ENCODE peak calls at places on chromosomes 13 and 19, in five cellular contexts. One of them, this sample, is unnamed.

GRCh38 chr19:47778089-47778953 is at the start of gene SELENOW:
- DNase-seq in pancreas: peak; percentile 79
- DNase-seq in fibroblast of lung: peak; percentile 71
- DNase-seq in heart left ventricle: peak; percentile 80
- DNase-seq in breast epithelium: peak; percentile 82
- DNase-seq in this sample: peak; percentile 88

GRCh38 chr13:89375839-89376238 is 1704.7 kb downstream of the SLITRK5 start:
- DNase-seq in pancreas: no peak
- DNase-seq in fibroblast of lung: peak; percentile 79
- DNase-seq in breast epithelium: no peak
- DNase-seq in heart left ventricle: no peak
- DNase-seq in this sample: no peak

GRCh38 chr13:23984541-23984940 is 87.2 kb upstream of the C1QTNF9B start:
- DNase-seq in fibroblast of lung: peak; percentile 56
- DNase-seq in pancreas: peak; percentile 51
- DNase-seq in heart left ventricle: no peak
- DNase-seq in breast epithelium: peak; percentile 60
- DNase-seq in this sample: no peak

GRCh38 chr13:63631006-63631405 is 2215.4 kb upstream of the PCDH20 start:
- DNase-seq in pancreas: no peak
- DNase-seq in breast epithelium: no peak
- DNase-seq in heart left ventricle: no peak
- DNase-seq in fibroblast of lung: no peak
- DNase-seq in this sample: no peak

GRCh38 chr19:16736709-16737108 is 17.1 kb downstream of the NWD1 start:
- DNase-seq in heart left ventricle: no peak
- DNase-seq in fibroblast of lung: peak; percentile 10
- DNase-seq in pancreas: no peak
- DNase-seq in breast epithelium: no peak
- DNase-seq in this sample: no peak

GRCh38 chr19:28956421-28956820 is 256.5 kb downstream of the UQCRFS1 start:
- DNase-seq in pancreas: no peak
- DNase-seq in fibroblast of lung: no peak
- DNase-seq in breast epithelium: no peak
- DNase-seq in heart left ventricle: no peak
- DNase-seq in this sample: no peak

GRCh38 chr19:14950421-14950820 is 9.1 kb downstream of the OR7C2 start:
- DNase-seq in fibroblast of lung: no peak
- DNase-seq in heart left ventricle: no peak
- DNase-seq in pancreas: no peak
- DNase-seq in breast epithelium: no peak
- DNase-seq in this sample: no peak

GRCh38 chr13:33665776-33666175 is 152.2 kb upstream of the RFC3 start:
- DNase-seq in pancreas: no peak
- DNase-seq in breast epithelium: no peak
- DNase-seq in fibroblast of lung: no peak
- DNase-seq in heart left ventricle: no peak
- DNase-seq in this sample: no peak

GRCh38 chr13:111043575-111043982 is 71.5 kb upstream of the ARHGEF7 start:
- DNase-seq in pancreas: no peak
- DNase-seq in breast epithelium: no peak
- DNase-seq in heart left ventricle: peak; percentile 73
- DNase-seq in fibroblast of lung: no peak
- DNase-seq in this sample: no peak

GRCh38 chr19:15551183-15552004 is 43.1 kb downstream of the CYP4F22 start:
- DNase-seq in fibroblast of lung: no peak
- DNase-seq in heart left ventricle: peak; percentile 35
- DNase-seq in breast epithelium: no peak
- DNase-seq in pancreas: peak; percentile 21
- DNase-seq in this sample: peak; percentile 19

GRCh38 chr13:95603887-95604533 is 40.5 kb downstream of the DZIP1 start:
- DNase-seq in breast epithelium: no peak
- DNase-seq in pancreas: peak; percentile 62
- DNase-seq in heart left ventricle: no peak
- DNase-seq in fibroblast of lung: peak; percentile 80
- DNase-seq in this sample: peak; percentile 24

GRCh38 chr13:42996584-42996983 is 4.5 kb upstream of the EPSTI1 start:
- DNase-seq in fibroblast of lung: peak; percentile 82
- DNase-seq in breast epithelium: no peak
- DNase-seq in heart left ventricle: no peak
- DNase-seq in pancreas: no peak
- DNase-seq in this sample: no peak

GRCh38 chr13:59345316-59345715 is 818.4 kb downstream of the DIAPH3 start:
- DNase-seq in fibroblast of lung: peak; percentile 11
- DNase-seq in heart left ventricle: peak; percentile 93
- DNase-seq in pancreas: peak; percentile 53
- DNase-seq in breast epithelium: no peak
- DNase-seq in this sample: no peak

GRCh38 chr13:113586661-113587479 is 2.3 kb downstream of the TFDP1 start:
- DNase-seq in fibroblast of lung: no peak
- DNase-seq in breast epithelium: peak; percentile 27
- DNase-seq in heart left ventricle: no peak
- DNase-seq in pancreas: no peak
- DNase-seq in this sample: peak; percentile 25

GRCh38 chr13:96091164-96091931 is 1.4 kb downstream of the HS6ST3 start:
- DNase-seq in heart left ventricle: no peak
- DNase-seq in breast epithelium: no peak
- DNase-seq in pancreas: peak; percentile 41
- DNase-seq in fibroblast of lung: peak; percentile 5
- DNase-seq in this sample: no peak

GRCh38 chr19:33273881-33274662 is 28.3 kb downstream of the CEBPA start:
- DNase-seq in heart left ventricle: peak; percentile 57
- DNase-seq in pancreas: no peak
- DNase-seq in breast epithelium: peak; percentile 65
- DNase-seq in fibroblast of lung: peak; percentile 88
- DNase-seq in this sample: no peak

GRCh38 chr13:77093735-77094134 is 66.8 kb upstream of the FBXL3 start:
- DNase-seq in pancreas: no peak
- DNase-seq in heart left ventricle: no peak
- DNase-seq in fibroblast of lung: no peak
- DNase-seq in breast epithelium: no peak
- DNase-seq in this sample: no peak

GRCh38 chr13:53138369-53139036 is 109.9 kb downstream of the OLFM4 start:
- DNase-seq in breast epithelium: no peak
- DNase-seq in heart left ventricle: no peak
- DNase-seq in fibroblast of lung: no peak
- DNase-seq in pancreas: no peak
- DNase-seq in this sample: no peak

GRCh38 chr13:110644892-110645521 is 29.7 kb downstream of the NAXD start:
- DNase-seq in breast epithelium: peak; percentile 73
- DNase-seq in pancreas: peak; percentile 46
- DNase-seq in fibroblast of lung: peak; percentile 76
- DNase-seq in heart left ventricle: peak; percentile 59
- DNase-seq in this sample: peak; percentile 78

GRCh38 chr13:32063622-32064233 is 32.2 kb downstream of the FRY start:
- DNase-seq in pancreas: no peak
- DNase-seq in breast epithelium: no peak
- DNase-seq in heart left ventricle: no peak
- DNase-seq in fibroblast of lung: no peak
- DNase-seq in this sample: no peak

GRCh38 chr19:47002106-47002766 is 17.4 kb upstream of the NPAS1 start:
- DNase-seq in fibroblast of lung: no peak
- DNase-seq in pancreas: no peak
- DNase-seq in breast epithelium: no peak
- DNase-seq in heart left ventricle: no peak
- DNase-seq in this sample: no peak

GRCh38 chr19:49149652-49150105 is 5.5 kb downstream of the HRC start:
- DNase-seq in fibroblast of lung: peak; percentile 82
- DNase-seq in breast epithelium: peak; percentile 68
- DNase-seq in heart left ventricle: peak; percentile 76
- DNase-seq in pancreas: peak; percentile 69
- DNase-seq in this sample: peak; percentile 75

GRCh38 chr13:25232937-25233515 is 54.3 kb downstream of the MTMR6 start:
- DNase-seq in breast epithelium: no peak
- DNase-seq in fibroblast of lung: peak; percentile 6
- DNase-seq in pancreas: no peak
- DNase-seq in heart left ventricle: no peak
- DNase-seq in this sample: no peak

GRCh38 chr13:60120617-60121016 is 43.1 kb downstream of the DIAPH3 start:
- DNase-seq in pancreas: no peak
- DNase-seq in heart left ventricle: no peak
- DNase-seq in fibroblast of lung: no peak
- DNase-seq in breast epithelium: no peak
- DNase-seq in this sample: no peak

GRCh38 chr13:107466326-107466725 is 749.0 kb downstream of the LIG4 start:
- DNase-seq in fibroblast of lung: peak; percentile 88
- DNase-seq in pancreas: no peak
- DNase-seq in breast epithelium: no peak
- DNase-seq in heart left ventricle: no peak
- DNase-seq in this sample: no peak

GRCh38 chr19:38710416-38710702 is 33.9 kb downstream of the CAPN12 start:
- DNase-seq in fibroblast of lung: no peak
- DNase-seq in breast epithelium: no peak
- DNase-seq in pancreas: no peak
- DNase-seq in heart left ventricle: no peak
- DNase-seq in this sample: no peak

GRCh38 chr19:33470686-33471085 is 50.9 kb downstream of the PEPD start:
- DNase-seq in pancreas: no peak
- DNase-seq in breast epithelium: no peak
- DNase-seq in fibroblast of lung: no peak
- DNase-seq in heart left ventricle: no peak
- DNase-seq in this sample: no peak

GRCh38 chr19:3451451-3451866 is 28.9 kb downstream of the SMIM24 start:
- DNase-seq in fibroblast of lung: no peak
- DNase-seq in breast epithelium: no peak
- DNase-seq in heart left ventricle: no peak
- DNase-seq in pancreas: no peak
- DNase-seq in this sample: no peak

GRCh38 chr19:14146789-14147216 is 10.4 kb upstream of the ASF1B start:
- DNase-seq in pancreas: no peak
- DNase-seq in heart left ventricle: no peak
- DNase-seq in breast epithelium: no peak
- DNase-seq in fibroblast of lung: peak; percentile 81
- DNase-seq in this sample: no peak

GRCh38 chr13:41675306-41675705 is 218.0 kb downstream of the RGCC start:
- DNase-seq in breast epithelium: no peak
- DNase-seq in pancreas: no peak
- DNase-seq in fibroblast of lung: peak; percentile 23
- DNase-seq in heart left ventricle: no peak
- DNase-seq in this sample: no peak

GRCh38 chr19:49249933-49250332 is 75.1 kb downstream of the SLC6A16 start:
- DNase-seq in fibroblast of lung: no peak
- DNase-seq in pancreas: no peak
- DNase-seq in breast epithelium: no peak
- DNase-seq in heart left ventricle: no peak
- DNase-seq in this sample: no peak

GRCh38 chr19:46118136-46118535 is 6.4 kb downstream of the IGFL3 start:
- DNase-seq in pancreas: no peak
- DNase-seq in heart left ventricle: no peak
- DNase-seq in fibroblast of lung: peak; percentile 80
- DNase-seq in breast epithelium: no peak
- DNase-seq in this sample: no peak

GRCh38 chr13:60000081-60000480 is 163.6 kb downstream of the DIAPH3 start:
- DNase-seq in breast epithelium: no peak
- DNase-seq in heart left ventricle: no peak
- DNase-seq in fibroblast of lung: peak; percentile 28
- DNase-seq in pancreas: no peak
- DNase-seq in this sample: no peak

GRCh38 chr19:6911523-6911922 is 24.1 kb downstream of the ADGRE1 start:
- DNase-seq in heart left ventricle: no peak
- DNase-seq in pancreas: no peak
- DNase-seq in fibroblast of lung: no peak
- DNase-seq in breast epithelium: no peak
- DNase-seq in this sample: no peak
- H3K27ac ChIP-seq in heart left ventricle: no peak overlapping the region
- H3K27ac ChIP-seq in pancreas: no peak overlapping the region
- H3K27ac ChIP-seq in fibroblast of lung: no peak overlapping the region
- H3K27ac ChIP-seq in breast epithelium: no peak overlapping the region
- H3K27ac ChIP-seq in this sample: no peak overlapping the region

GRCh38 chr19:18941628-18942354 is 774 bp upstream of the HOMER3 start:
- DNase-seq in heart left ventricle: no peak
- DNase-seq in breast epithelium: no peak
- DNase-seq in pancreas: no peak
- DNase-seq in fibroblast of lung: no peak
- DNase-seq in this sample: no peak
- H3K4me3 ChIP-seq in heart left ventricle: peak overlapping the region; percentile 17
- H3K4me3 ChIP-seq in breast epithelium: peak overlapping the region; percentile 97
- H3K4me3 ChIP-seq in pancreas: no peak overlapping the region
- H3K4me3 ChIP-seq in fibroblast of lung: peak overlapping the region; percentile 55
- H3K4me3 ChIP-seq in this sample: peak overlapping the region; percentile 80

GRCh38 chr19:31181535-31181934 is 167.7 kb downstream of the TSHZ3 start:
- DNase-seq in pancreas: no peak
- DNase-seq in breast epithelium: no peak
- DNase-seq in fibroblast of lung: no peak
- DNase-seq in heart left ventricle: no peak
- DNase-seq in this sample: no peak

GRCh38 chr19:31179471-31179852 is 169.8 kb downstream of the TSHZ3 start:
- DNase-seq in breast epithelium: no peak
- DNase-seq in fibroblast of lung: no peak
- DNase-seq in heart left ventricle: no peak
- DNase-seq in pancreas: no peak
- DNase-seq in this sample: no peak

GRCh38 chr19:31180907-31181306 is 168.3 kb downstream of the TSHZ3 start:
- DNase-seq in breast epithelium: no peak
- DNase-seq in heart left ventricle: no peak
- DNase-seq in pancreas: no peak
- DNase-seq in fibroblast of lung: no peak
- DNase-seq in this sample: no peak

DNA sequence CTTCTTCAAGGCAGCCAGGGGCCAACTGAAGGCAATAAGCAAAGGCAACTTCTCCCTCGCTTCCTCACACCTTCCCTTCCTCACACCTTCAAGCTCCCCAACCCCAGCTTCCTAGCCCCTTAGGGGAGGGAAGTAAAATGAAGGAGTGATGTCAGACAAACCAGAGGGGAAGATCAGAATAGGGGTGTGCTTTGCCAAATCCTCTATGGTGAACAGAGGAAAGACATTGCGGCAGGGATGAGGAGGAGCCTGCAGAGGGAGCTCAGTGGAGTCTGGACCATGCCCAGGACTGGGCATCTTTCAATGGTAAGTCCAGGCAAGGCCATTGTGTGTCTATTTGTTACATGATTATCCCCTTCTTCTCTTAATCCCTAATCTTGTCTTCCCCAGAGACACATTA is 164.0 kb downstream of the TSHZ3 start:
- DNase-seq in pancreas: no peak
- DNase-seq in fibroblast of lung: no peak
- DNase-seq in breast epithelium: no peak
- DNase-seq in heart left ventricle: no peak
- DNase-seq in this sample: no peak
- TF ChIP-seq CTCF in pancreas: no peak
- TF ChIP-seq CTCF in fibroblast of lung: peak; percentile 10
- TF ChIP-seq CTCF in breast epithelium: no peak
- TF ChIP-seq CTCF in heart left ventricle: no peak
- TF ChIP-seq CTCF in this sample: no peak

GRCh38 chr13:67230243-67230773 is at the start of gene PCDH9:
- DNase-seq in heart left ventricle: peak; percentile 96
- DNase-seq in breast epithelium: peak; percentile 85
- DNase-seq in pancreas: peak; percentile 94
- DNase-seq in fibroblast of lung: peak; percentile 99
- DNase-seq in this sample: peak; percentile 96
- H3K27ac ChIP-seq in heart left ventricle: peak within 1 kb of the TSS; percentile 93
- H3K27ac ChIP-seq in breast epithelium: peak within 1 kb of the TSS; percentile 45
- H3K27ac ChIP-seq in pancreas: peak within 1 kb of the TSS; percentile 77
- H3K27ac ChIP-seq in fibroblast of lung: peak within 1 kb of the TSS; percentile 59
- H3K27ac ChIP-seq in this sample: peak within 1 kb of the TSS; percentile 29